ENCODE peak calls at places on chromosomes 6 and 20, in six cellular contexts. One of them, this sample, is unnamed.

GRCh38 chr6:170287371-170287876 is 3.5 kb downstream of the DLL1 start:
- DNase-seq in uterus: no peak
- DNase-seq in Peyer's patch: peak; percentile 42
- DNase-seq in choroid plexus epithelial cell: no peak
- DNase-seq in astrocyte: no peak
- DNase-seq in OCI-LY7: no peak
- DNase-seq in this sample: no peak

GRCh38 chr20:49821850-49822249 is 9.2 kb downstream of the SLC9A8 start:
- DNase-seq in uterus: no peak
- DNase-seq in Peyer's patch: no peak
- DNase-seq in choroid plexus epithelial cell: peak; percentile 76
- DNase-seq in astrocyte: peak; percentile 72
- DNase-seq in OCI-LY7: peak; percentile 64
- DNase-seq in this sample: peak; percentile 53

GRCh38 chr20:35279040-35279439 is 1.1 kb upstream of the MMP24OS start:
- DNase-seq in uterus: no peak
- DNase-seq in Peyer's patch: no peak
- DNase-seq in choroid plexus epithelial cell: no peak
- DNase-seq in astrocyte: no peak
- DNase-seq in OCI-LY7: no peak
- DNase-seq in this sample: no peak

GRCh38 chr6:111588366-111588765 is 17.3 kb downstream of the TRAF3IP2 start:
- DNase-seq in uterus: no peak
- DNase-seq in Peyer's patch: no peak
- DNase-seq in choroid plexus epithelial cell: no peak
- DNase-seq in astrocyte: no peak
- DNase-seq in OCI-LY7: no peak
- DNase-seq in this sample: no peak

GRCh38 chr6:128025478-128025877 is 124.6 kb upstream of the THEMIS start:
- DNase-seq in uterus: no peak
- DNase-seq in Peyer's patch: no peak
- DNase-seq in choroid plexus epithelial cell: no peak
- DNase-seq in astrocyte: no peak
- DNase-seq in OCI-LY7: no peak
- DNase-seq in this sample: no peak

GRCh38 chr6:57177545-57178225 is 5.6 kb downstream of the BAG2 start:
- DNase-seq in uterus: peak; percentile 85
- DNase-seq in Peyer's patch: peak; percentile 52
- DNase-seq in choroid plexus epithelial cell: no peak
- DNase-seq in astrocyte: no peak
- DNase-seq in OCI-LY7: no peak
- DNase-seq in this sample: peak; percentile 64

GRCh38 chr6:36851149-36851614 is 11.9 kb upstream of the CPNE5 start:
- DNase-seq in uterus: peak; percentile 80
- DNase-seq in Peyer's patch: peak; percentile 73
- DNase-seq in choroid plexus epithelial cell: peak; percentile 88
- DNase-seq in astrocyte: peak; percentile 57
- DNase-seq in OCI-LY7: peak; percentile 71
- DNase-seq in this sample: peak; percentile 95

GRCh38 chr6:147279423-147279822 is 75.2 kb downstream of the STXBP5 start:
- DNase-seq in uterus: no peak
- DNase-seq in Peyer's patch: no peak
- DNase-seq in choroid plexus epithelial cell: peak; percentile 84
- DNase-seq in astrocyte: peak; percentile 57
- DNase-seq in OCI-LY7: no peak
- DNase-seq in this sample: peak; percentile 81

GRCh38 chr6:45991189-45991588 is 24.5 kb downstream of the CLIC5 start:
- DNase-seq in uterus: no peak
- DNase-seq in Peyer's patch: no peak
- DNase-seq in choroid plexus epithelial cell: no peak
- DNase-seq in astrocyte: no peak
- DNase-seq in OCI-LY7: no peak
- DNase-seq in this sample: no peak

GRCh38 chr6:5851261-5851757 is 155.4 kb downstream of the NRN1 start:
- DNase-seq in uterus: no peak
- DNase-seq in Peyer's patch: peak; percentile 80
- DNase-seq in choroid plexus epithelial cell: peak; percentile 30
- DNase-seq in astrocyte: peak; percentile 10
- DNase-seq in OCI-LY7: no peak
- DNase-seq in this sample: peak; percentile 54

GRCh38 chr6:43301081-43301870 is 3.2 kb downstream of the SLC22A7 start:
- DNase-seq in uterus: no peak
- DNase-seq in Peyer's patch: peak; percentile 36
- DNase-seq in choroid plexus epithelial cell: no peak
- DNase-seq in astrocyte: no peak
- DNase-seq in OCI-LY7: no peak
- DNase-seq in this sample: no peak

GRCh38 chr20:8858181-8858794 is 210.6 kb upstream of the PLCB4 start:
- DNase-seq in uterus: peak; percentile 21
- DNase-seq in Peyer's patch: no peak
- DNase-seq in choroid plexus epithelial cell: peak; percentile 62
- DNase-seq in astrocyte: no peak
- DNase-seq in OCI-LY7: no peak
- DNase-seq in this sample: no peak

GRCh38 chr6:133408543-133408942 is 167.4 kb downstream of the EYA4 start:
- DNase-seq in uterus: no peak
- DNase-seq in Peyer's patch: no peak
- DNase-seq in choroid plexus epithelial cell: no peak
- DNase-seq in astrocyte: peak; percentile 56
- DNase-seq in OCI-LY7: no peak
- DNase-seq in this sample: peak; percentile 6

GRCh38 chr6:11206576-11206975 is 25.9 kb downstream of the NEDD9 start:
- DNase-seq in uterus: no peak
- DNase-seq in Peyer's patch: no peak
- DNase-seq in choroid plexus epithelial cell: no peak
- DNase-seq in astrocyte: peak; percentile 67
- DNase-seq in OCI-LY7: no peak
- DNase-seq in this sample: no peak

GRCh38 chr6:164412566-164412965 is 896.8 kb downstream of the C6orf118 start:
- DNase-seq in uterus: no peak
- DNase-seq in Peyer's patch: no peak
- DNase-seq in choroid plexus epithelial cell: no peak
- DNase-seq in astrocyte: no peak
- DNase-seq in OCI-LY7: no peak
- DNase-seq in this sample: no peak

GRCh38 chr20:10352934-10353866 is 80.8 kb downstream of the MKKS start:
- DNase-seq in uterus: no peak
- DNase-seq in Peyer's patch: no peak
- DNase-seq in choroid plexus epithelial cell: peak; percentile 87
- DNase-seq in astrocyte: peak; percentile 82
- DNase-seq in OCI-LY7: no peak
- DNase-seq in this sample: no peak

GRCh38 chr20:13777171-13777601 is 7.5 kb downstream of the ESF1 start:
- DNase-seq in uterus: no peak
- DNase-seq in Peyer's patch: no peak
- DNase-seq in choroid plexus epithelial cell: peak; percentile 46
- DNase-seq in astrocyte: peak; percentile 37
- DNase-seq in OCI-LY7: no peak
- DNase-seq in this sample: peak; percentile 67

GRCh38 chr6:87793340-87793739 is 91.3 kb upstream of the AKIRIN2 start:
- DNase-seq in uterus: no peak
- DNase-seq in Peyer's patch: no peak
- DNase-seq in choroid plexus epithelial cell: no peak
- DNase-seq in astrocyte: no peak
- DNase-seq in OCI-LY7: no peak
- DNase-seq in this sample: no peak

GRCh38 chr6:43128926-43129325 is 42.1 kb upstream of the SRF start:
- DNase-seq in uterus: no peak
- DNase-seq in Peyer's patch: no peak
- DNase-seq in choroid plexus epithelial cell: no peak
- DNase-seq in astrocyte: no peak
- DNase-seq in OCI-LY7: no peak
- DNase-seq in this sample: no peak

GRCh38 chr20:7608246-7608645 is 332.0 kb downstream of the HAO1 start:
- DNase-seq in uterus: no peak
- DNase-seq in Peyer's patch: no peak
- DNase-seq in choroid plexus epithelial cell: peak; percentile 11
- DNase-seq in astrocyte: peak; percentile 2
- DNase-seq in OCI-LY7: peak; percentile 3
- DNase-seq in this sample: no peak

GRCh38 chr6:105263685-105264298 is 84.0 kb upstream of the POPDC3 start:
- DNase-seq in uterus: no peak
- DNase-seq in Peyer's patch: no peak
- DNase-seq in choroid plexus epithelial cell: no peak
- DNase-seq in astrocyte: peak; percentile 54
- DNase-seq in OCI-LY7: no peak
- DNase-seq in this sample: no peak

GRCh38 chr20:3350412-3350811 is 57.1 kb downstream of the DNAAF9 start:
- DNase-seq in uterus: no peak
- DNase-seq in Peyer's patch: no peak
- DNase-seq in choroid plexus epithelial cell: no peak
- DNase-seq in astrocyte: no peak
- DNase-seq in OCI-LY7: no peak
- DNase-seq in this sample: no peak

GRCh38 chr6:116035616-116036015 is 25.1 kb downstream of the FRK start:
- DNase-seq in uterus: no peak
- DNase-seq in Peyer's patch: no peak
- DNase-seq in choroid plexus epithelial cell: no peak
- DNase-seq in astrocyte: no peak
- DNase-seq in OCI-LY7: no peak
- DNase-seq in this sample: no peak

DNA sequence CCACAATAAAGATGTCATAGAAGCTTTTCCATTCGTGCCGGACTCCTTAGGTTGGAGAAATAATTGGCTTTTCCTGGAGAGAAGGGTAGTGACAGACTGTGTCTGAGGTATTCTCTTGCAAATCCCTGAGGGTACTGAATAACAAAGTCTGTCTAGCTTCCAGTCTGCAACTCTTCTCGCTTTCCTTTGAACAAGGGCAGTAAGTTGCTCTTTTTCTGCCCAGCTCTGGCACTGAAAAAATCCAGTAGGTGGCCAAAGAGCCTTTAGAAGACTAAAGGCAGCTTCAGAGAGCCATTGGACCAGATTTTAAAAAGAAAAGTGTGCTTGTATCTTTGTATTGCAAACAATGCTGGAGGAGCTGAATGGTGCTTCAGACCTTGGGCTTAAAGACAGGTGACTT is 20.7 kb upstream of the RREB1 start:
- DNase-seq in uterus: no peak
- DNase-seq in Peyer's patch: no peak
- DNase-seq in choroid plexus epithelial cell: peak; percentile 33
- DNase-seq in astrocyte: no peak
- DNase-seq in OCI-LY7: no peak
- DNase-seq in this sample: peak; percentile 36
- TF ChIP-seq CTCF in uterus: peak; percentile 24
- TF ChIP-seq CTCF in Peyer's patch: no peak
- TF ChIP-seq CTCF in choroid plexus epithelial cell: peak; percentile 40
- TF ChIP-seq CTCF in astrocyte: peak; percentile 5
- TF ChIP-seq CTCF in OCI-LY7: no peak
- TF ChIP-seq CTCF in this sample: peak; percentile 24

DNA sequence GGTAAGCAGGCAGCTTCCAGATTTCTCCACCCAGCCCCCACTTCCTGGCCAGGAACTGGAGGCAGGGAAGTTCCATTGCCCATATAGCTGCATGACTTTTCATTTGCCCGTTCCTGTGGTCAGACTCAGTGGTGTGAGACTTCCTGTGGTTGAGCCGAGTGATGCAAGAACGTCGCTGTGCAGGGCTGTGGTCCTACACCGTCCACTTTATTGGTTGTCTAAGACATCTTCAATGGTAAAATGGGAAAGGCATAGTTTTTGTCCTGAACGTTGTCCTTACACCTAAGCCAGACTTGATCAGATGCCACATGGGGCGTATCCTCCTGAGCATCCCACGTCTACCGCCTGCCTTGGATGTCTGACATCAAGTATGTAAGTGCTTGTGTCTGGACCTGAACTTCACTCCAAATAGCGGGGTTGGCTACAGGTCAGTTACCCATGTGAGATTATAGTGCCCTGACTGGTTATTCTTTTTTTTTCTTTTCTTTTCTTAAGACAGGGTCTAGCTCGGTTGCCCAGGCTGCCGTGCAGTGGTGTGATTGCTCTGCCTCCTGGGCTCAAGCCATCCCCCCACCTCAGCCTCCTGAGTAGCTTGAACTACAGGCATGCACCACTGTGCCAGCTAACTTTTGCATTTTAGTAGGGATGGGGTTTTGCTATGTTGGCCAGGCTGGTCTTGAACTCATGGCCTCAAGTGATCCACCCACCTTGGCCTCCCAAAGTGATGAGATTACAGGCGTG is 25.9 kb upstream of the GTSF1L start:
- DNase-seq in uterus: no peak
- DNase-seq in Peyer's patch: peak; percentile 79
- DNase-seq in choroid plexus epithelial cell: peak; percentile 94
- DNase-seq in astrocyte: peak; percentile 98
- DNase-seq in OCI-LY7: peak; percentile 77
- DNase-seq in this sample: peak; percentile 90
- H3K4me3 ChIP-seq in uterus: no peak overlapping the region
- H3K4me3 ChIP-seq in Peyer's patch: no peak overlapping the region
- H3K4me3 ChIP-seq in choroid plexus epithelial cell: no peak overlapping the region
- H3K4me3 ChIP-seq in astrocyte: no peak overlapping the region
- H3K4me3 ChIP-seq in OCI-LY7: peak overlapping the region; percentile 11
- H3K4me3 ChIP-seq in this sample: no peak overlapping the region

GRCh38 chr6:29886686-29887085 is 55.6 kb upstream of the HLA-A start:
- DNase-seq in uterus: no peak
- DNase-seq in Peyer's patch: no peak
- DNase-seq in choroid plexus epithelial cell: no peak
- DNase-seq in astrocyte: no peak
- DNase-seq in OCI-LY7: no peak
- DNase-seq in this sample: no peak

GRCh38 chr6:29887330-29887818 is 55.0 kb upstream of the HLA-A start:
- DNase-seq in uterus: peak; percentile 77
- DNase-seq in Peyer's patch: peak; percentile 87
- DNase-seq in choroid plexus epithelial cell: peak; percentile 22
- DNase-seq in astrocyte: no peak
- DNase-seq in OCI-LY7: no peak
- DNase-seq in this sample: peak; percentile 21

GRCh38 chr6:29884261-29884660 is 56.6 kb downstream of the HLA-G start:
- DNase-seq in uterus: no peak
- DNase-seq in Peyer's patch: no peak
- DNase-seq in choroid plexus epithelial cell: no peak
- DNase-seq in astrocyte: no peak
- DNase-seq in OCI-LY7: no peak
- DNase-seq in this sample: no peak

GRCh38 chr6:29892696-29893095 is 49.6 kb upstream of the HLA-A start:
- DNase-seq in uterus: no peak
- DNase-seq in Peyer's patch: no peak
- DNase-seq in choroid plexus epithelial cell: no peak
- DNase-seq in astrocyte: no peak
- DNase-seq in OCI-LY7: no peak
- DNase-seq in this sample: no peak

GRCh38 chr6:29887819-29888581 is 54.3 kb upstream of the HLA-A start:
- DNase-seq in uterus: peak; percentile 86
- DNase-seq in Peyer's patch: peak; percentile 97
- DNase-seq in choroid plexus epithelial cell: peak; percentile 23
- DNase-seq in astrocyte: no peak
- DNase-seq in OCI-LY7: no peak
- DNase-seq in this sample: peak; percentile 24
- TF ChIP-seq CTCF in uterus: no peak
- TF ChIP-seq CTCF in Peyer's patch: no peak
- TF ChIP-seq CTCF in choroid plexus epithelial cell: peak; percentile 13
- TF ChIP-seq CTCF in astrocyte: no peak
- TF ChIP-seq CTCF in OCI-LY7: no peak
- TF ChIP-seq CTCF in this sample: no peak

DNA sequence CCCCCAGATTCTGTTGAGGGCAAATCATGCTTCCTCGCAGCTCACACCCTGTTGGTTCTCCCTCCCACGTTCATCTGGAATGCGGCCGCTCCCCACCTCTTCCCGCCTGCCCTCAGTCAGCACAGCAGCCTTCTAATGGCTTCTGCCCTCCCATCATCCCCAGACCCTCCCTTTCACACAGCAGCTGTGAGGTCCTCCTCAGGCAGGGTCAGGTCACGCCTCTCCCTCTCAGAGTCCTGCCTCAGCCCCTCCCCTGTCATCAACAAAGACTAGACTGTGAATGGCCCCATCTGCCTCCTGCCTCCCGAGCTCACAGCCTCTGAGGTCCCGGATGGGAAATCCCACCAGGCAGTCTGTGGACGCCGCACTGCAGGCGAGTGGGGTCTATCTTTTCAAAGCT is 7.9 kb upstream of the BHLHE23 start:
- DNase-seq in uterus: no peak
- DNase-seq in Peyer's patch: no peak
- DNase-seq in choroid plexus epithelial cell: no peak
- DNase-seq in astrocyte: no peak
- DNase-seq in OCI-LY7: no peak
- DNase-seq in this sample: no peak
- H3K4me3 ChIP-seq in uterus: no peak overlapping the region
- H3K4me3 ChIP-seq in Peyer's patch: no peak overlapping the region
- H3K4me3 ChIP-seq in choroid plexus epithelial cell: no peak overlapping the region
- H3K4me3 ChIP-seq in astrocyte: no peak overlapping the region
- H3K4me3 ChIP-seq in OCI-LY7: no peak overlapping the region
- H3K4me3 ChIP-seq in this sample: no peak overlapping the region